ENCODE peak calls at places on chromosomes 7 and 10, in ten cellular contexts. L, B, Y, P, Z, V, M, T, H and W are unnamed samples. For H3K27me3 and H3K4me1, the result is how much of the 10 kb centered on the place peaks cover.

GRCh38 chr10:94549221-94549620 is 3.6 kb downstream of the HELLS start:
- DNase-seq in L (no peak), B (no peak), Y (no peak), P (no peak), Z (no peak), V (no peak), M (no peak), T (no peak), H (peak), W (no peak)

GRCh38 chr7:91912500-91912899 is 28.2 kb upstream of the AKAP9 start:
- DNase-seq in L (no peak), B (no peak), Y (no peak), P (no peak), Z (no peak), V (no peak), M (peak), T (no peak), H (no peak), W (no peak)

GRCh38 chr7:41459183-41459582 is 243.7 kb downstream of the INHBA start:
- DNase-seq in L (no peak), B (no peak), Y (no peak), P (no peak), Z (no peak), V (no peak), M (no peak), T (no peak), H (no peak), W (no peak)

GRCh38 chr10:119498889-119499864 is 43.3 kb downstream of the RGS10 start:
- DNase-seq in L (no peak), B (no peak), Y (no peak), P (no peak), Z (no peak), V (no peak), M (no peak), T (no peak), H (no peak), W (no peak)

GRCh38 chr10:70518695-70519094 is 40.1 kb downstream of the PALD1 start:
- DNase-seq in L (no peak), B (no peak), Y (no peak), P (no peak), Z (no peak), V (no peak), M (no peak), T (no peak), H (no peak), W (no peak)

GRCh38 chr7:102455596-102455995 is 9.1 kb downstream of the ALKBH4 start:
- DNase-seq in L (no peak), B (no peak), Y (no peak), P (no peak), Z (no peak), V (no peak), M (no peak), T (no peak), H (no peak), W (no peak)

GRCh38 chr7:100353685-100354330 is 4.1 kb upstream of the PILRB start:
- DNase-seq in L (no peak), B (no peak), Y (no peak), P (no peak), Z (no peak), V (no peak), M (no peak), T (no peak), H (no peak), W (no peak)

GRCh38 chr10:17454181-17454800 is at the start of gene ST8SIA6:
- DNase-seq in L (peak), B (no peak), Y (peak), P (peak), Z (peak), V (peak), M (peak), T (peak), H (peak), W (peak)

GRCh38 chr7:7304705-7305475 is 122.5 kb downstream of the C1GALT1 start:
- DNase-seq in L (no peak), B (no peak), Y (no peak), P (no peak), Z (no peak), V (peak), M (no peak), T (no peak), H (no peak), W (peak)

GRCh38 chr10:60299961-60300883 is 89.5 kb downstream of the ANK3 start:
- DNase-seq in L (no peak), B (no peak), Y (peak), P (no peak), Z (no peak), V (peak), M (no peak), T (no peak), H (peak), W (no peak)

GRCh38 chr10:8158439-8159071 is 104.1 kb downstream of the GATA3 start:
- DNase-seq in L (no peak), B (no peak), Y (no peak), P (peak), Z (no peak), V (no peak), M (no peak), T (no peak), H (no peak), W (no peak)

GRCh38 chr10:3892440-3893101 is 107.6 kb upstream of the KLF6 start:
- DNase-seq in L (no peak), B (no peak), Y (no peak), P (no peak), Z (no peak), V (no peak), M (no peak), T (no peak), H (no peak), W (no peak)

GRCh38 chr7:128906001-128906765 is 4.3 kb downstream of the KCP start:
- DNase-seq in L (no peak), B (no peak), Y (no peak), P (no peak), Z (no peak), V (no peak), M (no peak), T (no peak), H (no peak), W (no peak)

GRCh38 chr10:28503114-28503513 is 29.8 kb upstream of the WAC start:
- DNase-seq in L (peak), B (no peak), Y (no peak), P (peak), Z (peak), V (no peak), M (no peak), T (peak), H (no peak), W (peak)

GRCh38 chr7:2777898-2778535 is 66.1 kb downstream of the GNA12 start:
- DNase-seq in L (no peak), B (no peak), Y (no peak), P (no peak), Z (no peak), V (no peak), M (peak), T (no peak), H (no peak), W (no peak)

GRCh38 chr10:18735711-18736110 is 76.5 kb downstream of the ARL5B start:
- DNase-seq in L (no peak), B (no peak), Y (peak), P (no peak), Z (no peak), V (no peak), M (no peak), T (no peak), H (no peak), W (no peak)

GRCh38 chr10:75379234-75379724 is 22.3 kb downstream of the ZNF503 start:
- DNase-seq in L (no peak), B (no peak), Y (no peak), P (no peak), Z (no peak), V (no peak), M (peak), T (no peak), H (no peak), W (no peak)

GRCh38 chr10:71187600-71187999 is 24.8 kb upstream of the UNC5B start:
- DNase-seq in L (no peak), B (no peak), Y (no peak), P (no peak), Z (peak), V (no peak), M (peak), T (peak), H (no peak), W (no peak)

GRCh38 chr10:34313353-34313752 is 501.7 kb downstream of the PARD3 start:
- DNase-seq in L (no peak), B (no peak), Y (no peak), P (no peak), Z (no peak), V (no peak), M (no peak), T (no peak), H (no peak), W (no peak)

DNA sequence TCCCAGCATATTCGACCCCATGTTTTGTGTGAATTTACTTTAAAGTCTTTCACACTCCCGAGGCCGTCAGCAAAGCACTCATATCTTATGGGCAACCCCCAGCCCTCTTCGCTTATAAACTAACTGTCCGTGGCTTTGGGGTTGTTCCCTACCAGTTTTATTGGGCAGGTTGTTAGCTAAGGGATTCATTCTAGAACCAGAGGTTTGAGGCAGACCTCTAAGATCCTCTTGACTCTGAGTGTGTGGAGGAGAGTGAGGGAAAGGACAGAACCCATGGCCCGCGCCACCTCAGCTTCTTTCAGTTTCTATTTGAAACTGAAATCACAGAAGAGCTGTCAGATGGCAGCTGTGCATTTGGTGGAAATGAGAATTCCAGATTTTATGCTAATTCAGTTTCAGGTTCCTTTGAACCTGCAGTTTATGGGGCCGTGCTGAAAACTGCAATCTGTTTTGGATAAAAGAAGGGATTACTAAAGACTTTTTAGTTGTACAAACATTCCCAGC is 450.0 kb upstream of the GALNT17 start:
- DNase-seq in L (no peak), B (no peak), Y (no peak), P (no peak), Z (no peak), V (no peak), M (no peak), T (no peak), H (no peak), W (peak)
- H3K27me3 ChIP-seq in L (under half), B (under half), Y (under half), P (under half), Z (under half), V (under half), M (under half), T (under half), H (half or more), W (under half)

GRCh38 chr7:43914795-43915194 is 8.4 kb upstream of the URGCP start:
- DNase-seq in L (no peak), B (no peak), Y (no peak), P (no peak), Z (no peak), V (no peak), M (no peak), T (no peak), H (no peak), W (no peak)
- H3K4me1 ChIP-seq in L (under half), B (under half), Y (under half), P (under half), Z (under half), V (under half), M (under half), T (under half), H (under half), W (under half)

GRCh38 chr7:131903315-131903714 is 346.9 kb upstream of the PODXL start:
- DNase-seq in L (no peak), B (no peak), Y (no peak), P (no peak), Z (no peak), V (no peak), M (no peak), T (no peak), H (no peak), W (no peak)

GRCh38 chr7:131900785-131901287 is 344.4 kb upstream of the PODXL start:
- DNase-seq in L (no peak), B (no peak), Y (no peak), P (no peak), Z (no peak), V (no peak), M (no peak), T (peak), H (no peak), W (no peak)

GRCh38 chr7:131908719-131909118 is 352.3 kb upstream of the PODXL start:
- DNase-seq in L (no peak), B (no peak), Y (no peak), P (no peak), Z (no peak), V (no peak), M (no peak), T (no peak), H (peak), W (peak)

GRCh38 chr7:131905574-131905973 is 349.1 kb upstream of the PODXL start:
- DNase-seq in L (no peak), B (no peak), Y (no peak), P (no peak), Z (no peak), V (no peak), M (no peak), T (no peak), H (no peak), W (no peak)

DNA sequence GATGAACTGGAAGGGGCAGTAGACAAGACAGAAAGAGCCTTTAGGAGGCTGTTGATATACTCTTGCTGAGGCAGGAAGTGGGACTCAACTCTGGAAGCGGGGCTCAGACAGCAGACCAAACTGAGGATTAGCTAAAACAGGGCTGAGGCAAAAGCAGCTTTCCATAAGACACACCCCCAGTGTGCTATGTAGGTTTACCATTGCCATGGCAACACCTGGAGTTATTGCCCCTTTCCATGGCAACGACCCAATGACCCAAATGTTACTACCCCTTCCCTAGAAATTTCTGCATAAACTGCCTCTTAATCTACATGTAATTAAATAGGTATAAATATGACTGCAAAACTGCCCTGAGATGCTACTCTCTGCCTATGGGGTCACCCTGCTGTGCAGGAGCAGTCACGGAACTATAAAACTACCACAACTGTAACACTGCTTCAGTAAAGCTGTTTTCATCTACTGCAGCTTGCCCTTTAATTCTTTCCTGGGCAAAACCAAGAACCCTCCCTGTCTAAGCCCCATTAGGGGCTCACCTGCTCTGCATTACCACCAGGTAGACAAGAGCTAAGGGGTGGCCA is 348.4 kb upstream of the PODXL start:
- DNase-seq in L (no peak), B (no peak), Y (no peak), P (no peak), Z (no peak), V (no peak), M (no peak), T (no peak), H (peak), W (no peak)
- H3K4me3 ChIP-seq in L (no peak), B (no peak), Y (no peak), P (no peak), Z (no peak), V (no peak), M (no peak), T (no peak), H (no peak), W (no peak)

GRCh38 chr7:122298618-122299017 is 5.9 kb downstream of the FEZF1 start:
- DNase-seq in L (no peak), B (no peak), Y (no peak), P (no peak), Z (no peak), V (no peak), M (no peak), T (no peak), H (no peak), W (no peak)
- H3K27me3 ChIP-seq in L (under half), B (under half), Y (under half), P (half or more), Z (under half), V (half or more), M (under half), T (under half), H (half or more), W (under half)